ENCODE peak calls at places on chromosomes 1 and 21, in six cellular contexts. P, Y, A, X, D and F are unnamed samples.

GRCh38 chr1:103160281-103160680 is 52.0 kb upstream of the COL11A1 start:
- DNase-seq in P (no peak), D (peak; percentile 17), X (no peak), Y (no peak), A (no peak), F (peak; percentile 38)

GRCh38 chr21:26736449-26736848 is 108.8 kb downstream of the ADAMTS1 start:
- DNase-seq in D (peak; percentile 13), A (no peak), X (no peak), P (no peak), Y (no peak), F (no peak)

GRCh38 chr1:169009666-169010065 is 96.8 kb upstream of the ATP1B1 start:
- DNase-seq in D (no peak), A (no peak), P (no peak), X (no peak), Y (no peak), F (no peak)

GRCh38 chr1:219544163-219544846 is 68.6 kb downstream of the ZC3H11B start:
- DNase-seq in Y (no peak), A (no peak), D (no peak), P (no peak), X (no peak), F (peak; percentile 28)

GRCh38 chr1:164651378-164651951 is 92.5 kb downstream of the PBX1 start:
- DNase-seq in X (peak; percentile 62), Y (peak; percentile 77), P (no peak), D (peak; percentile 62), A (peak; percentile 85), F (peak; percentile 73)

GRCh38 chr1:161721738-161722343 is 497 bp downstream of the FCRLB start:
- DNase-seq in D (peak; percentile 78), A (no peak), Y (peak; percentile 97), P (no peak), X (peak; percentile 31), F (peak; percentile 64)

GRCh38 chr1:7680791-7681165 is 90.3 kb upstream of the VAMP3 start:
- DNase-seq in A (peak; percentile 38), D (no peak), X (no peak), P (peak; percentile 32), Y (no peak), F (peak; percentile 17)

GRCh38 chr1:117037802-117038201 is 22.3 kb upstream of the TTF2 start:
- DNase-seq in A (no peak), Y (no peak), X (no peak), P (no peak), D (no peak), F (no peak)

GRCh38 chr1:43934986-43935324 is 1.4 kb downstream of the ARTN start:
- DNase-seq in D (no peak), Y (no peak), P (no peak), X (no peak), A (no peak), F (no peak)

GRCh38 chr21:36159356-36159921 is 2.8 kb downstream of the DOP1B start:
- DNase-seq in A (peak; percentile 79), P (no peak), Y (no peak), X (no peak), D (no peak), F (no peak)

GRCh38 chr1:53317651-53318539 is 10.0 kb downstream of the LRP8 start:
- DNase-seq in A (no peak), D (no peak), X (no peak), Y (no peak), P (no peak), F (no peak)

GRCh38 chr1:91124989-91125417 is 103.2 kb upstream of the ZNF644 start:
- DNase-seq in X (peak; percentile 13), Y (no peak), A (no peak), D (no peak), P (no peak), F (no peak)

GRCh38 chr1:197235355-197235754 is 32.7 kb upstream of the CRB1 start:
- DNase-seq in P (no peak), X (no peak), A (no peak), D (no peak), Y (peak; percentile 3), F (no peak)

GRCh38 chr1:191592111-191592510 is 566.2 kb upstream of the RGS18 start:
- DNase-seq in D (no peak), A (no peak), P (no peak), X (no peak), Y (no peak), F (no peak)

GRCh38 chr1:204255225-204255624 is 41.4 kb upstream of the GOLT1A start:
- DNase-seq in P (no peak), A (no peak), Y (no peak), X (no peak), D (no peak), F (no peak)

GRCh38 chr1:56506314-56506743 is 73.0 kb downstream of the PLPP3 start:
- DNase-seq in Y (no peak), P (peak; percentile 32), D (no peak), X (no peak), A (peak; percentile 78), F (no peak)

GRCh38 chr1:232963366-232963765 is 13.0 kb downstream of the NTPCR start:
- DNase-seq in Y (peak; percentile 61), A (no peak), D (peak; percentile 50), P (no peak), X (peak; percentile 28), F (no peak)

GRCh38 chr1:17671314-17671705 is 83.8 kb upstream of the ACTL8 start:
- DNase-seq in X (no peak), D (no peak), A (no peak), P (no peak), Y (no peak), F (no peak)

GRCh38 chr1:117098287-117098890 is 23.2 kb downstream of the TRIM45 start:
- DNase-seq in Y (no peak), A (no peak), X (no peak), P (no peak), D (peak; percentile 56), F (peak; percentile 45)

GRCh38 chr1:62275095-62275494 is 44.1 kb downstream of the KANK4 start:
- DNase-seq in A (no peak), P (no peak), Y (no peak), X (no peak), D (no peak), F (no peak)

GRCh38 chr1:219397511-219397910 is 215.4 kb downstream of the ZC3H11B start:
- DNase-seq in X (no peak), P (no peak), D (no peak), Y (no peak), A (no peak), F (no peak)

GRCh38 chr1:198326915-198327314 is 170.1 kb downstream of the NEK7 start:
- DNase-seq in P (no peak), X (no peak), A (no peak), Y (no peak), D (peak; percentile 12), F (no peak)

GRCh38 chr1:245856944-245857531 is 650.0 kb downstream of the SMYD3 start:
- DNase-seq in D (peak; percentile 87), A (no peak), P (no peak), X (peak; percentile 36), Y (peak; percentile 84), F (peak; percentile 91)

GRCh38 chr21:36567216-36567917 is 87.4 kb upstream of the CLDN14 start:
- DNase-seq in Y (no peak), A (no peak), D (no peak), P (no peak), X (no peak), F (no peak)

GRCh38 chr21:37424987-37425386 is 58.4 kb downstream of the DYRK1A start:
- DNase-seq in Y (no peak), P (no peak), A (no peak), D (no peak), X (no peak), F (no peak)

GRCh38 chr1:68207129-68207689 is 25.1 kb downstream of the WLS start:
- DNase-seq in X (no peak), A (no peak), P (no peak), Y (peak; percentile 68), D (peak; percentile 78), F (peak; percentile 76)

GRCh38 chr1:60573121-60573520 is 499.6 kb upstream of the C1orf87 start:
- DNase-seq in X (peak; percentile 10), D (peak; percentile 84), P (no peak), Y (peak; percentile 76), A (no peak), F (peak; percentile 66)

GRCh38 chr1:94797286-94797685 is 22.9 kb upstream of the SLC44A3 start:
- DNase-seq in P (no peak), X (no peak), Y (no peak), A (no peak), D (no peak), F (no peak)

GRCh38 chr1:226123591-226124471 is 61.3 kb downstream of the H3-3A start:
- DNase-seq in X (peak; percentile 33), A (peak; percentile 59), D (no peak), P (no peak), Y (no peak), F (no peak)

GRCh38 chr1:109928591-109929111 is 18.0 kb downstream of the CSF1 start:
- DNase-seq in D (peak; percentile 83), P (peak; percentile 66), A (peak; percentile 23), X (peak; percentile 54), Y (peak; percentile 89), F (peak; percentile 84)

GRCh38 chr1:113918243-113918642 is 10.9 kb upstream of the HIPK1 start:
- DNase-seq in A (no peak), X (no peak), D (no peak), P (no peak), Y (no peak), F (no peak)

GRCh38 chr1:8463144-8463927 is 145.4 kb downstream of the SLC45A1 start:
- DNase-seq in X (peak; percentile 61), Y (peak; percentile 73), P (peak; percentile 50), A (peak; percentile 62), D (peak; percentile 91), F (peak; percentile 82)

GRCh38 chr1:89552481-89553194 is 28.0 kb downstream of the LRRC8B start:
- DNase-seq in X (peak; percentile 44), D (peak; percentile 57), P (no peak), A (no peak), Y (peak; percentile 45), F (no peak)

GRCh38 chr1:48947761-48948537 is 171.3 kb upstream of the BEND5 start:
- DNase-seq in P (no peak), A (no peak), D (no peak), Y (no peak), X (peak; percentile 10), F (no peak)

GRCh38 chr1:245393694-245394093 is 238.9 kb downstream of the KIF26B start:
- DNase-seq in A (no peak), D (no peak), P (no peak), X (no peak), Y (no peak), F (no peak)

GRCh38 chr1:231170875-231171274 is 9.0 kb downstream of the TRIM67 start:
- DNase-seq in A (no peak), P (no peak), D (no peak), X (no peak), Y (no peak), F (no peak)
- TF ChIP-seq CTCF in A (no peak), P (no peak), D (peak; percentile 34), X (no peak), Y (peak; percentile 12), F (peak; percentile 25)

GRCh38 chr1:98749152-98749756 is 87.7 kb downstream of the SNX7 start:
- DNase-seq in P (no peak), X (no peak), D (peak; percentile 40), Y (peak; percentile 30), A (no peak), F (peak; percentile 13)
- TF ChIP-seq CTCF in P (peak; percentile 40), X (peak; percentile 18), D (peak; percentile 56), Y (peak; percentile 44), A (no peak), F (peak; percentile 38)

GRCh38 chr1:85606414-85606800 is 25.8 kb downstream of the CCN1 start:
- DNase-seq in D (peak; percentile 68), P (no peak), Y (peak; percentile 21), X (no peak), A (no peak), F (peak; percentile 52)
- TF ChIP-seq CTCF in D (no peak), P (no peak), Y (no peak), X (no peak), A (no peak), F (no peak)

GRCh38 chr1:19648689-19649088 is 4.6 kb downstream of the NBL1 start:
- DNase-seq in P (no peak), D (peak; percentile 55), A (peak; percentile 90), X (no peak), Y (peak; percentile 52), F (no peak)
- TF ChIP-seq CTCF in P (peak; percentile 26), D (no peak), A (peak; percentile 32), X (no peak), Y (peak; percentile 22), F (no peak)